ENCODE peak calls at places on chromosomes 13 and 19, in four cellular contexts. J is uterus, Y is AG09309, I is fibroblast of lung. O is an unnamed sample.

GRCh38 chr13:19061278-19061677 is 120.3 kb downstream of the TUBA3C start:
- DNase-seq in I (no peak), Y (no peak), J (no peak), O (no peak)

GRCh38 chr19:47021536-47022139 is 2.0 kb downstream of the NPAS1 start:
- DNase-seq in I (peak), J (no peak), Y (no peak), O (no peak)

GRCh38 chr13:47396915-47397314 is 500.1 kb upstream of the HTR2A start:
- DNase-seq in J (no peak), I (no peak), Y (no peak), O (no peak)

GRCh38 chr13:98476106-98476505 is 100.8 kb downstream of the STK24 start:
- DNase-seq in Y (no peak), I (no peak), J (no peak), O (no peak)

GRCh38 chr19:5002143-5002542 is 33.2 kb downstream of the KDM4B start:
- DNase-seq in J (no peak), I (peak), Y (peak), O (no peak)

GRCh38 chr13:64274481-64275217 is 2859.0 kb upstream of the PCDH20 start:
- DNase-seq in J (no peak), I (peak), Y (no peak), O (no peak)

GRCh38 chr19:51751655-51752054 is at the start of gene FPR1:
- DNase-seq in J (no peak), Y (no peak), I (peak), O (no peak)

GRCh38 chr19:44313231-44313630 is 8.4 kb upstream of the ZNF235 start:
- DNase-seq in J (no peak), I (no peak), Y (no peak), O (no peak)

GRCh38 chr19:5951338-5951861 is 26.5 kb downstream of the RANBP3 start:
- DNase-seq in Y (no peak), I (no peak), J (no peak), O (no peak)

GRCh38 chr13:43433691-43434121 is 353.1 kb downstream of the ENOX1 start:
- DNase-seq in J (no peak), Y (no peak), I (no peak), O (no peak)

GRCh38 chr19:46181386-46181774 is 33.3 kb downstream of the IGFL2 start:
- DNase-seq in J (no peak), I (peak), Y (no peak), O (no peak)

GRCh38 chr13:108858676-108859075 is 229.3 kb downstream of the MYO16 start:
- DNase-seq in J (no peak), I (no peak), Y (no peak), O (no peak)

GRCh38 chr19:32339988-32340874 is 5.2 kb upstream of the ZNF507 start:
- DNase-seq in I (peak), Y (no peak), J (peak), O (no peak)

GRCh38 chr13:39446865-39447264 is 156.1 kb downstream of the LHFPL6 start:
- DNase-seq in I (no peak), Y (no peak), J (no peak), O (no peak)

GRCh38 chr13:101454767-101455166 is 2.3 kb downstream of the ITGBL1 start:
- DNase-seq in J (no peak), Y (no peak), I (peak), O (no peak)

GRCh38 chr13:32902898-32903297 is 113.3 kb upstream of the KL start:
- DNase-seq in J (peak), I (peak), Y (no peak), O (no peak)

GRCh38 chr19:36113425-36113824 is 1.2 kb downstream of the POLR2I start:
- DNase-seq in I (no peak), J (no peak), Y (no peak), O (no peak)

GRCh38 chr13:59478908-59479307 is 684.8 kb downstream of the DIAPH3 start:
- DNase-seq in J (no peak), Y (no peak), I (no peak), O (no peak)

GRCh38 chr13:51158923-51159322 is 47.8 kb upstream of the C13orf42 start:
- DNase-seq in Y (no peak), J (no peak), I (peak), O (no peak)

GRCh38 chr13:98717256-98717655 is 35.2 kb downstream of the SLC15A1 start:
- DNase-seq in Y (no peak), I (no peak), J (no peak), O (no peak)

GRCh38 chr19:31641591-31641990 is 292.4 kb upstream of the TSHZ3 start:
- DNase-seq in J (no peak), Y (no peak), I (peak), O (no peak)

GRCh38 chr13:46621133-46621532 is 68.2 kb downstream of the LRCH1 start:
- DNase-seq in I (no peak), J (no peak), Y (no peak), O (no peak)

GRCh38 chr19:10836478-10837325 is 690 bp upstream of the TMED1 start:
- DNase-seq in Y (no peak), J (peak), I (peak), O (peak)

GRCh38 chr13:63512095-63512494 is 2096.4 kb upstream of the PCDH20 start:
- DNase-seq in Y (no peak), I (no peak), J (no peak), O (no peak)

GRCh38 chr13:25752957-25753540 is 298.8 kb downstream of the SHISA2 start:
- DNase-seq in J (peak), I (peak), Y (no peak), O (peak)

GRCh38 chr13:62598708-62599107 is 1183.1 kb upstream of the PCDH20 start:
- DNase-seq in I (no peak), Y (no peak), J (no peak), O (no peak)

GRCh38 chr19:50803633-50804419 is 13.6 kb downstream of the ACP4 start:
- DNase-seq in I (no peak), J (no peak), Y (no peak), O (no peak)

GRCh38 chr13:110312669-110313031 is 5.6 kb downstream of the COL4A2 start:
- DNase-seq in I (peak), J (peak), Y (peak), O (no peak)

GRCh38 chr13:40578055-40578454 is 88.4 kb downstream of the FOXO1 start:
- DNase-seq in J (no peak), I (no peak), Y (no peak), O (no peak)

GRCh38 chr13:93984876-93985275 is 494.6 kb downstream of the DCT start:
- DNase-seq in J (no peak), I (no peak), Y (no peak), O (no peak)

GRCh38 chr13:33284916-33285315 is 639 bp downstream of the STARD13 start:
- DNase-seq in I (peak), Y (no peak), J (no peak), O (no peak)

GRCh38 chr19:2209408-2209807 is 26.7 kb downstream of the PLEKHJ1 start:
- DNase-seq in I (no peak), J (no peak), Y (no peak), O (no peak)

GRCh38 chr19:50922316-50922853 is 11.2 kb upstream of the KLK4 start:
- DNase-seq in J (peak), Y (peak), I (peak), O (peak)

GRCh38 chr13:95656386-95657015 is 12.0 kb upstream of the DZIP1 start:
- DNase-seq in Y (no peak), I (peak), J (no peak), O (no peak)

GRCh38 chr13:46759861-46760260 is 37.1 kb downstream of the ESD start:
- DNase-seq in Y (no peak), J (no peak), I (no peak), O (no peak)

GRCh38 chr19:17409990-17410389 is 4.6 kb upstream of the BST2 start:
- DNase-seq in I (no peak), Y (no peak), J (peak), O (no peak)

GRCh38 chr19:14383898-14384669 is 2.8 kb downstream of the ADGRE5 start:
- DNase-seq in I (peak), J (peak), Y (no peak), O (no peak)

GRCh38 chr19:33864311-33864850 is 67.7 kb downstream of the KCTD15 start:
- DNase-seq in I (no peak), Y (no peak), J (no peak), O (no peak)

GRCh38 chr19:10871711-10872550 is 578 bp downstream of the CARM1 start:
- DNase-seq in I (no peak), J (peak), Y (no peak), O (no peak)

GRCh38 chr19:7595466-7596133 is at the start of gene CAMSAP3:
- DNase-seq in Y (no peak), J (no peak), I (peak), O (peak)
- H3K4me3 ChIP-seq in Y (no peak), J (no peak), I (no peak), O (peak)

GRCh38 chr19:781800-782194 is 15.5 kb upstream of the PTBP1 start:
- DNase-seq in Y (no peak), J (no peak), I (no peak), O (no peak)
- H3K4me3 ChIP-seq in Y (no peak), J (no peak), I (no peak), O (no peak)

GRCh38 chr13:49217962-49218492 is 2.1 kb upstream of the MLNR start:
- DNase-seq in J (no peak), Y (no peak), I (no peak), O (no peak)

GRCh38 chr13:49218493-49219051 is 1.6 kb upstream of the MLNR start:
- DNase-seq in J (no peak), Y (no peak), I (peak), O (no peak)

GRCh38 chr13:49220856-49221614 is 897 bp downstream of the MLNR start:
- DNase-seq in I (peak), J (no peak), Y (no peak), O (no peak)

GRCh38 chr13:49219647-49220034 is 497 bp upstream of the MLNR start:
- DNase-seq in I (no peak), Y (no peak), J (no peak), O (no peak)

DNA sequence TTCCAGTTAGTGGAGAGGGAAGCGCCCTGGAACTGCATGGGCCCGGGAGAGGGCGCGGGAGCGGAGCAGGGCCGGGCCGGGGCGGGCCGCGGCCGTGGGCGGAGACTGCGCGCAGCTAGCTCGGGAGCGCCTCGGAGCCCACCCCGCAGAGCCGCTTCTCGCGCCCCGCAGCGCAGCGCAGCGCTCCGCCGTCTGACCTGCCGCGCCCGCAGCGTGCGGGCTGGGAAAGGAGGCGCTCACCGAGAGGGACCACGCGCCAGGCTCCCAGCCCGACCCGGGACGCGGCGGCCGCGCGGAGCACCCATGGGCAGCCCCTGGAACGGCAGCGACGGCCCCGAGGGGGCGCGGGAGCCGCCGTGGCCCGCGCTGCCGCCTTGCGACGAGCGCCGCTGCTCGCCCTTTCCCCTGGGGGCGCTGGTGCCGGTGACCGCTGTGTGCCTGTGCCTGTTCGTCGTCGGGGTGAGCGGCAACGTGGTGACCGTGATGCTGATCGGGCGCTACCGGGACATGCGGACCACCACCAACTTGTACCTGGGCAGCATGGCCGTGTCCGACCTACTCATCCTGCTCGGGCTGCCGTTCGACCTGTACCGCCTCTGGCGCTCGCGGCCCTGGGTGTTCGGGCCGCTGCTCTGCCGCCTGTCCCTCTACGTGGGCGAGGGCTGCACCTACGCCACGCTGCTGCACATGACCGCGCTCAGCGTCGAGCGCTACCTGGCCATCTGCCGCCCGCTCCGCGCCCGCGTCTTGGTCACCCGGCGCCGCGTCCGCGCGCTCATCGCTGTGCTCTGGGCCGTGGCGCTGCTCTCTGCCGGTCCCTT is at the start of gene MLNR:
- DNase-seq in J (no peak), I (peak), Y (no peak), O (no peak)
- H3K4me3 ChIP-seq in J (no peak), I (no peak), Y (peak), O (peak)

GRCh38 chr19:7874857-7875393 is 735 bp upstream of the PRR36 start:
- DNase-seq in Y (no peak), I (no peak), J (no peak), O (no peak)
- H3K4me3 ChIP-seq in Y (no peak), I (no peak), J (no peak), O (peak)

GRCh38 chr19:48247212-48247611 is 8.5 kb downstream of the CARD8 start:
- DNase-seq in J (no peak), Y (no peak), I (no peak), O (no peak)

GRCh38 chr19:48250290-48251025 is 5.3 kb downstream of the CARD8 start:
- DNase-seq in J (no peak), Y (no peak), I (no peak), O (no peak)

GRCh38 chr19:48252625-48253024 is 3.1 kb downstream of the CARD8 start:
- DNase-seq in J (no peak), I (no peak), Y (no peak), O (no peak)

GRCh38 chr19:48248081-48248833 is 7.5 kb downstream of the CARD8 start:
- DNase-seq in J (no peak), I (no peak), Y (no peak), O (no peak)

GRCh38 chr19:48249502-48250014 is 6.2 kb downstream of the CARD8 start:
- DNase-seq in Y (no peak), J (no peak), I (no peak), O (no peak)
- H3K4me3 ChIP-seq in Y (no peak), J (peak), I (no peak), O (no peak)

DNA sequence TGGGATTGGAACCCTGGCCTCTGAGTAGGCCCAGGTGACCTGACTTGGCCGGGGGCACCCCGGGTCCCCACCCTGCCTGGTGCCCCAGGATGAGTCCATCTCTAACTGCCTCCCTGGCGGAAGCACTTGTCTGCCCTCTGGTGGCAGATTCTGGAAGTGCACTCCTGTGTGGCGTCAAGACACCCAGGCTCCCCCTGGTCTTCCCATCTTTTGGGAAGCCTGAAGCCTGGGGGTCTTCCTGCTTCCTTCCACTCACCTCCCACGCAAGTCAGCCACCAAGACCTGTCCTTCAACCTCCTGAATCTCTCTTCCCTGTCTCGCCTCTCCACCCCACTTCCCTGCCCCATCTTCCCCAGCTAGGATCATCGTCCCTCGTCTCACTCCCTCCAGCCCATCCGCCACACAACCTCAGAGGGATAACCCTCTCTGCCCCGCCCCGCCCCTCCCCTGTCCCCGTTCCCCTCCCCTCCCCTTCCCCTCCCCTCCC is 7.4 kb downstream of the RABAC1 start:
- DNase-seq in Y (no peak), J (peak), I (peak), O (peak)
- H3K4me3 ChIP-seq in Y (no peak), J (no peak), I (no peak), O (no peak)

O was measured in Jurkat, Clone E6-1.